ENCODE peak calls at places on chromosomes 6 and 20, in seven cellular contexts. One of them, this sample, is unnamed. For H3K4me1 and H3K36me3, the result is how much of the 10 kb centered on the place peaks cover.

GRCh38 chr6:170031096-170031471 is 259.8 kb downstream of the DLL1 start:
- DNase-seq in OCI-LY7: no peak
- DNase-seq in upper lobe of right lung: peak
- DNase-seq in heart right ventricle: no peak
- DNase-seq in cardiac muscle cell: no peak
- DNase-seq in fibroblast of lung: peak
- DNase-seq in adrenal gland: no peak
- DNase-seq in this sample: peak

GRCh38 chr20:31570021-31570463 is 35.0 kb upstream of the ID1 start:
- DNase-seq in fibroblast of lung: no peak
- DNase-seq in heart right ventricle: no peak
- DNase-seq in cardiac muscle cell: no peak
- DNase-seq in adrenal gland: no peak
- DNase-seq in upper lobe of right lung: no peak
- DNase-seq in OCI-LY7: no peak
- DNase-seq in this sample: no peak

GRCh38 chr6:99093781-99094180 is 146.0 kb upstream of the FBXL4 start:
- DNase-seq in heart right ventricle: no peak
- DNase-seq in upper lobe of right lung: no peak
- DNase-seq in fibroblast of lung: no peak
- DNase-seq in adrenal gland: no peak
- DNase-seq in cardiac muscle cell: no peak
- DNase-seq in OCI-LY7: peak
- DNase-seq in this sample: no peak

GRCh38 chr20:5197847-5198650 is 71.2 kb downstream of the CDS2 start:
- DNase-seq in OCI-LY7: no peak
- DNase-seq in fibroblast of lung: no peak
- DNase-seq in adrenal gland: peak
- DNase-seq in cardiac muscle cell: no peak
- DNase-seq in upper lobe of right lung: no peak
- DNase-seq in heart right ventricle: no peak
- DNase-seq in this sample: no peak

GRCh38 chr6:166179704-166180103 is 12.1 kb upstream of the TBXT start:
- DNase-seq in OCI-LY7: peak
- DNase-seq in heart right ventricle: no peak
- DNase-seq in fibroblast of lung: no peak
- DNase-seq in adrenal gland: no peak
- DNase-seq in upper lobe of right lung: no peak
- DNase-seq in cardiac muscle cell: no peak
- DNase-seq in this sample: no peak

GRCh38 chr6:29762781-29763214 is 39.6 kb downstream of the HLA-F start:
- DNase-seq in cardiac muscle cell: no peak
- DNase-seq in OCI-LY7: no peak
- DNase-seq in upper lobe of right lung: no peak
- DNase-seq in adrenal gland: no peak
- DNase-seq in fibroblast of lung: no peak
- DNase-seq in heart right ventricle: no peak
- DNase-seq in this sample: no peak

GRCh38 chr20:4861961-4862360 is 139.3 kb downstream of the SLC23A2 start:
- DNase-seq in fibroblast of lung: no peak
- DNase-seq in upper lobe of right lung: no peak
- DNase-seq in cardiac muscle cell: no peak
- DNase-seq in heart right ventricle: no peak
- DNase-seq in OCI-LY7: no peak
- DNase-seq in adrenal gland: peak
- DNase-seq in this sample: no peak

GRCh38 chr6:134074151-134074712 is 21.8 kb upstream of the SLC2A12 start:
- DNase-seq in adrenal gland: peak
- DNase-seq in cardiac muscle cell: peak
- DNase-seq in upper lobe of right lung: no peak
- DNase-seq in OCI-LY7: no peak
- DNase-seq in fibroblast of lung: no peak
- DNase-seq in heart right ventricle: peak
- DNase-seq in this sample: no peak

GRCh38 chr6:33746651-33747100 is at the start of gene IP6K3:
- DNase-seq in OCI-LY7: no peak
- DNase-seq in adrenal gland: no peak
- DNase-seq in heart right ventricle: peak
- DNase-seq in upper lobe of right lung: no peak
- DNase-seq in fibroblast of lung: peak
- DNase-seq in cardiac muscle cell: no peak
- DNase-seq in this sample: no peak

GRCh38 chr6:163719028-163719742 is 304.7 kb downstream of the QKI start:
- DNase-seq in heart right ventricle: no peak
- DNase-seq in fibroblast of lung: no peak
- DNase-seq in adrenal gland: no peak
- DNase-seq in OCI-LY7: no peak
- DNase-seq in upper lobe of right lung: no peak
- DNase-seq in cardiac muscle cell: no peak
- DNase-seq in this sample: no peak

GRCh38 chr6:47631248-47632196 is 66.9 kb upstream of the ADGRF4 start:
- DNase-seq in cardiac muscle cell: peak
- DNase-seq in fibroblast of lung: peak
- DNase-seq in adrenal gland: no peak
- DNase-seq in heart right ventricle: no peak
- DNase-seq in OCI-LY7: peak
- DNase-seq in upper lobe of right lung: no peak
- DNase-seq in this sample: no peak

GRCh38 chr6:30885999-30886896 is 1.9 kb downstream of the DDR1 start:
- DNase-seq in OCI-LY7: no peak
- DNase-seq in cardiac muscle cell: peak
- DNase-seq in fibroblast of lung: peak
- DNase-seq in upper lobe of right lung: peak
- DNase-seq in heart right ventricle: no peak
- DNase-seq in adrenal gland: peak
- DNase-seq in this sample: peak

GRCh38 chr6:73728548-73729205 is 32.7 kb downstream of the CD109 start:
- DNase-seq in fibroblast of lung: no peak
- DNase-seq in upper lobe of right lung: no peak
- DNase-seq in heart right ventricle: no peak
- DNase-seq in adrenal gland: no peak
- DNase-seq in OCI-LY7: no peak
- DNase-seq in cardiac muscle cell: no peak
- DNase-seq in this sample: no peak

DNA sequence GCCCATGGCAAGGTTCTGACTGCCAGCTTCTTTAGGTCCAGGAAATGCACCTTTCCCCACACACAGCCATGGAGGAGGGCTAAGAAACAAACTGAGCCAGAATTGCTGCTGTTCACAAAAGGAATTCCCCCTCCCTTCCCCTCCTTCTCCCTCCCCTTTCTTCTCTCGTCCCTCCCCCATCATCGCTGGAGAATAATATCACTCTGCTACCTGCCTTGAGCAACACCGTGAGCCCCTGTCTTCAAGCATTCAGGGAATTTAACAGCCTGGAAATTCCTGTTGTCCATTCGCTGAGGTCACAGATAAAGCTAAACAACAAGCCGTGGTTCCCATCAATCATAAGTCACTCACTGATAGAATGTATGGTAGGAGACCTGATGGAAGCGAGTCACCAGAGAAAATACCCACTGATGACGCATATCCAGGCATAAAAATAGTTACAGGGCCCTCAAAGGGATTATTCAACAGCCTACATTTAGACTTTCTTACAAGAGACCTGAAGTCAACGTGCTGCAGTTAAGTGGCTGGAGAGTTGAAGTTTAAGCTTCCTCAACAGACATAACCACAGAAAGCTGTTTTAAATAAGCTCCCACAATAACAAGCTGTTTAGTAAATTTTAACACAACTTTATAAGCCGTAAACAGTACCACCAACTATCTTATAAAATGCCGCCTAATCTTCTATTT is 59.7 kb downstream of the HIVEP2 start:
- DNase-seq in heart right ventricle: peak
- DNase-seq in cardiac muscle cell: peak
- DNase-seq in OCI-LY7: peak
- DNase-seq in upper lobe of right lung: no peak
- DNase-seq in adrenal gland: peak
- DNase-seq in fibroblast of lung: peak
- DNase-seq in this sample: peak
- H3K4me1 ChIP-seq in heart right ventricle: under half
- H3K4me1 ChIP-seq in cardiac muscle cell: under half
- H3K4me1 ChIP-seq in OCI-LY7: under half
- H3K4me1 ChIP-seq in upper lobe of right lung: under half
- H3K4me1 ChIP-seq in adrenal gland: under half
- H3K4me1 ChIP-seq in fibroblast of lung: under half
- H3K4me1 ChIP-seq in this sample: under half

GRCh38 chr6:67694127-67694526 is 941.0 kb upstream of the ADGRB3 start:
- DNase-seq in heart right ventricle: no peak
- DNase-seq in adrenal gland: no peak
- DNase-seq in fibroblast of lung: no peak
- DNase-seq in cardiac muscle cell: no peak
- DNase-seq in upper lobe of right lung: no peak
- DNase-seq in OCI-LY7: peak
- DNase-seq in this sample: no peak
- TF ChIP-seq CTCF in heart right ventricle: no peak
- TF ChIP-seq CTCF in adrenal gland: no peak
- TF ChIP-seq CTCF in fibroblast of lung: no peak
- TF ChIP-seq CTCF in cardiac muscle cell: no peak
- TF ChIP-seq CTCF in upper lobe of right lung: no peak
- TF ChIP-seq CTCF in OCI-LY7: peak
- TF ChIP-seq CTCF in this sample: no peak

GRCh38 chr20:45069261-45069660 is 31.7 kb downstream of the KCNS1 start:
- DNase-seq in fibroblast of lung: no peak
- DNase-seq in heart right ventricle: no peak
- DNase-seq in OCI-LY7: no peak
- DNase-seq in upper lobe of right lung: no peak
- DNase-seq in cardiac muscle cell: peak
- DNase-seq in adrenal gland: no peak
- DNase-seq in this sample: no peak
- H3K36me3 ChIP-seq in fibroblast of lung: under half
- H3K36me3 ChIP-seq in heart right ventricle: under half
- H3K36me3 ChIP-seq in OCI-LY7: half or more
- H3K36me3 ChIP-seq in upper lobe of right lung: under half
- H3K36me3 ChIP-seq in cardiac muscle cell: under half
- H3K36me3 ChIP-seq in adrenal gland: under half
- H3K36me3 ChIP-seq in this sample: under half

GRCh38 chr6:53317861-53318260 is 30.9 kb downstream of the ELOVL5 start:
- DNase-seq in adrenal gland: peak
- DNase-seq in OCI-LY7: no peak
- DNase-seq in upper lobe of right lung: no peak
- DNase-seq in fibroblast of lung: no peak
- DNase-seq in cardiac muscle cell: no peak
- DNase-seq in heart right ventricle: no peak
- DNase-seq in this sample: no peak
- H3K4me1 ChIP-seq in adrenal gland: under half
- H3K4me1 ChIP-seq in OCI-LY7: half or more
- H3K4me1 ChIP-seq in upper lobe of right lung: under half
- H3K4me1 ChIP-seq in fibroblast of lung: under half
- H3K4me1 ChIP-seq in cardiac muscle cell: under half
- H3K4me1 ChIP-seq in heart right ventricle: under half
- H3K4me1 ChIP-seq in this sample: under half

GRCh38 chr6:37473364-37474095 is 26.2 kb downstream of the CCDC167 start:
- DNase-seq in cardiac muscle cell: peak
- DNase-seq in upper lobe of right lung: no peak
- DNase-seq in heart right ventricle: peak
- DNase-seq in fibroblast of lung: peak
- DNase-seq in adrenal gland: peak
- DNase-seq in OCI-LY7: no peak
- DNase-seq in this sample: no peak
- TF ChIP-seq CTCF in cardiac muscle cell: no peak
- TF ChIP-seq CTCF in upper lobe of right lung: no peak
- TF ChIP-seq CTCF in heart right ventricle: no peak
- TF ChIP-seq CTCF in fibroblast of lung: no peak
- TF ChIP-seq CTCF in adrenal gland: no peak
- TF ChIP-seq CTCF in OCI-LY7: no peak
- TF ChIP-seq CTCF in this sample: no peak

GRCh38 chr20:56427797-56428196 is 15.7 kb downstream of the CASS4 start:
- DNase-seq in heart right ventricle: no peak
- DNase-seq in cardiac muscle cell: no peak
- DNase-seq in fibroblast of lung: no peak
- DNase-seq in upper lobe of right lung: no peak
- DNase-seq in adrenal gland: no peak
- DNase-seq in OCI-LY7: no peak
- DNase-seq in this sample: no peak
- H3K36me3 ChIP-seq in heart right ventricle: under half
- H3K36me3 ChIP-seq in cardiac muscle cell: under half
- H3K36me3 ChIP-seq in fibroblast of lung: under half
- H3K36me3 ChIP-seq in upper lobe of right lung: under half
- H3K36me3 ChIP-seq in adrenal gland: under half
- H3K36me3 ChIP-seq in OCI-LY7: under half
- H3K36me3 ChIP-seq in this sample: under half

GRCh38 chr6:71383891-71384489 is 95.4 kb downstream of the OGFRL1 start:
- DNase-seq in OCI-LY7: peak
- DNase-seq in adrenal gland: no peak
- DNase-seq in heart right ventricle: peak
- DNase-seq in upper lobe of right lung: no peak
- DNase-seq in cardiac muscle cell: peak
- DNase-seq in fibroblast of lung: peak
- DNase-seq in this sample: no peak
- H3K4me1 ChIP-seq in OCI-LY7: under half
- H3K4me1 ChIP-seq in adrenal gland: under half
- H3K4me1 ChIP-seq in heart right ventricle: under half
- H3K4me1 ChIP-seq in upper lobe of right lung: half or more
- H3K4me1 ChIP-seq in cardiac muscle cell: under half
- H3K4me1 ChIP-seq in fibroblast of lung: under half
- H3K4me1 ChIP-seq in this sample: under half

GRCh38 chr6:150928882-150929281 is 63.4 kb downstream of the MTHFD1L start:
- DNase-seq in heart right ventricle: no peak
- DNase-seq in cardiac muscle cell: no peak
- DNase-seq in upper lobe of right lung: no peak
- DNase-seq in adrenal gland: peak
- DNase-seq in OCI-LY7: no peak
- DNase-seq in fibroblast of lung: no peak
- DNase-seq in this sample: no peak
- TF ChIP-seq CTCF in heart right ventricle: no peak
- TF ChIP-seq CTCF in cardiac muscle cell: peak
- TF ChIP-seq CTCF in upper lobe of right lung: peak
- TF ChIP-seq CTCF in adrenal gland: no peak
- TF ChIP-seq CTCF in OCI-LY7: peak
- TF ChIP-seq CTCF in fibroblast of lung: peak
- TF ChIP-seq CTCF in this sample: no peak

GRCh38 chr6:24788031-24788665 is 10.6 kb downstream of the ARMH2 start:
- DNase-seq in cardiac muscle cell: no peak
- DNase-seq in adrenal gland: no peak
- DNase-seq in heart right ventricle: no peak
- DNase-seq in upper lobe of right lung: no peak
- DNase-seq in fibroblast of lung: no peak
- DNase-seq in OCI-LY7: no peak
- DNase-seq in this sample: no peak
- H3K36me3 ChIP-seq in cardiac muscle cell: under half
- H3K36me3 ChIP-seq in adrenal gland: under half
- H3K36me3 ChIP-seq in heart right ventricle: half or more
- H3K36me3 ChIP-seq in upper lobe of right lung: under half
- H3K36me3 ChIP-seq in fibroblast of lung: under half
- H3K36me3 ChIP-seq in OCI-LY7: half or more
- H3K36me3 ChIP-seq in this sample: under half

GRCh38 chr6:107496892-107497684 is 7.2 kb downstream of the SOBP start:
- DNase-seq in OCI-LY7: no peak
- DNase-seq in fibroblast of lung: no peak
- DNase-seq in upper lobe of right lung: no peak
- DNase-seq in adrenal gland: no peak
- DNase-seq in cardiac muscle cell: no peak
- DNase-seq in heart right ventricle: no peak
- DNase-seq in this sample: no peak
- H3K4me1 ChIP-seq in OCI-LY7: half or more
- H3K4me1 ChIP-seq in fibroblast of lung: under half
- H3K4me1 ChIP-seq in upper lobe of right lung: under half
- H3K4me1 ChIP-seq in adrenal gland: half or more
- H3K4me1 ChIP-seq in cardiac muscle cell: under half
- H3K4me1 ChIP-seq in heart right ventricle: half or more
- H3K4me1 ChIP-seq in this sample: under half